ENCODE peak calls at places on chromosomes 16 and 17, in four cellular contexts. U is heart right ventricle, M is prostate gland, Y is endothelial cell of umbilical vein. Q is an unnamed sample.

GRCh38 chr16:74450967-74451760 is 29.9 kb upstream of the CLEC18B start:
- DNase-seq in U (no peak), M (no peak), Y (no peak), Q (no peak)

GRCh38 chr16:87317766-87318121 is 552 bp upstream of the C16orf95 start:
- DNase-seq in U (peak; percentile 16), M (no peak), Y (no peak), Q (peak; percentile 65)

GRCh38 chr16:563072-563644 is 3.0 kb downstream of the PRR35 start:
- DNase-seq in M (no peak), Y (no peak), U (no peak), Q (no peak)

GRCh38 chr17:74960739-74961342 is 11.7 kb downstream of the HID1 start:
- DNase-seq in U (no peak), M (no peak), Y (no peak), Q (peak; percentile 26)

GRCh38 chr17:45977976-45978626 is 20.9 kb upstream of the STH start:
- DNase-seq in Y (no peak), U (no peak), M (no peak), Q (no peak)

GRCh38 chr17:78933025-78933958 is 8.1 kb upstream of the TIMP2 start:
- DNase-seq in U (no peak), M (no peak), Y (peak; percentile 95), Q (peak; percentile 69)

GRCh38 chr16:64416232-64417010 is 705.4 kb downstream of the CDH11 start:
- DNase-seq in U (no peak), Y (peak; percentile 64), M (no peak), Q (no peak)

GRCh38 chr17:82648761-82649474 is 674 bp upstream of the WDR45B start:
- DNase-seq in Y (no peak), U (peak; percentile 66), M (peak; percentile 49), Q (peak; percentile 67)

GRCh38 chr16:592518-593306 is 2.8 kb downstream of the RAB40C start:
- DNase-seq in M (peak; percentile 89), Y (no peak), U (no peak), Q (no peak)

GRCh38 chr16:12964466-12964865 is 63.1 kb downstream of the SHISA9 start:
- DNase-seq in U (no peak), M (no peak), Y (no peak), Q (no peak)
- H3K27me3 ChIP-seq in U (no peaks in the 10 kb centered on the region), M (no peaks in the 10 kb centered on the region), Y (no peaks in the 10 kb centered on the region), Q (no peaks in the 10 kb centered on the region)

DNA sequence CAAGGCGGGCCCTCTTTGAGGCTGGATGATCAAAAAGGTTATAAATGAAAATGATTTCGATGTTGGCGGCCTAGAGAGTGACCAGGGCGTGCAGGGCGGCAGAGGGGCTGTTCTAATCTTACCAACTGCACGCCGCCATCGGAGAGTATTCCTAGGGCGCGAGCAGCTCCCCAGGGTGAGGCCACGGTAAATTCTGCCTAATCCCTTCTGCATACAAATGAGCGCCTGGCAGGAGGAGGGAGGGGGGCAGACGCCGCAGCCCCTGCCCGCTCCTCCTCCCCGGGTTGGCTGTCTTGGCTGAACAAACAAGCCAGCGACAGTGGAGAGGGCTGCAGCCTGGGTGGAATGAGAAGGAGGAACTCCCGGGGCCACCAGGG is 183.5 kb downstream of the C16orf78 start:
- DNase-seq in Y (no peak), U (no peak), M (no peak), Q (no peak)
- H3K4me3 ChIP-seq in Y (no peak overlapping the region), U (no peak overlapping the region), M (no peak overlapping the region), Q (no peak overlapping the region)

GRCh38 chr17:44673893-44674292 is 15.7 kb downstream of the CCDC43 start:
- DNase-seq in U (no peak), M (no peak), Y (no peak), Q (no peak)

GRCh38 chr17:44677136-44677535 is 12.4 kb downstream of the CCDC43 start:
- DNase-seq in U (no peak), Y (peak; percentile 74), M (no peak), Q (no peak)

GRCh38 chr17:44672479-44673093 is 16.3 kb downstream of the MEIOC start:
- DNase-seq in M (no peak), Y (peak; percentile 44), U (no peak), Q (no peak)
- H3K27ac ChIP-seq in M (no peak overlapping the region), Y (no peak overlapping the region), U (no peak overlapping the region), Q (no peak overlapping the region)

GRCh38 chr17:76138234-76138895 is 2.7 kb downstream of the FOXJ1 start:
- DNase-seq in U (no peak), Y (no peak), M (no peak), Q (no peak)
- H3K27me3 ChIP-seq in U (peaks cover 72% of the 10 kb centered on the region), Y (peaks cover 26% of the 10 kb centered on the region), M (peaks cover 3% of the 10 kb centered on the region), Q (peaks cover 4% of the 10 kb centered on the region)

GRCh38 chr17:63701477-63702222 is 1.7 kb upstream of the LIMD2 start:
- DNase-seq in U (no peak), Y (no peak), M (no peak), Q (peak; percentile 91)
- H3K4me3 ChIP-seq in U (peak overlapping the region; percentile 52), Y (peak overlapping the region; percentile 7), M (peak overlapping the region; percentile 64), Q (peak overlapping the region; percentile 77)

DNA sequence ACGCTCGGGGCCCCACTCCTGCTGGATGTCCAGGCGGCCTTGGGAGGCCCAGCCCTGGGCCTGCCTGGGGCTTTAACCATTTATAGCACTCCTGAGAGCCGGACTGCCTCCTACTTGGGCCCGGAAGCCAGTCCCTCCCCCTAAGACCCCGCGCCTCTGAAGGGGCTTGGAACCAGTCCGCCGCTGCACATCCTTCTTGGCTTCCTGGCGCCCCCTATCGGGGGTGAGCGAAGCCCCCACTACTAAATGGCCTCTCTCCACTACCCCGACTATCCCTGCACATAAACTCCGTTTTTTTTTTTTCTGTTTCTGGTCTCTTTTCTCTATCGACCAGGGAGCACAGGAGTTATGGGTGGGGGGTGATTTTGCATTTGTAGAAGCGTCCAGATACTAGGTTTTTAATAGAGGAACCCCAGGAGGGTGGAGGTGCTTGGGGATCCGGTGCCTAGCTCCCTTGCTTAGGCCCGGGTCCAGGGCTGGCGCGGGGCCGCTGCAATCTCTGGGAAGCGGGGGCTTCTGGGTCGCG is 633 bp upstream of the NOL3 start:
- DNase-seq in M (no peak), Y (peak; percentile 35), U (no peak), Q (no peak)
- H3K27ac ChIP-seq in M (peak overlapping the region; percentile 93), Y (peak overlapping the region; percentile 41), U (peak overlapping the region; percentile 92), Q (no peak overlapping the region)

GRCh38 chr17:38587193-38587592 is 18.6 kb downstream of the SRCIN1 start:
- DNase-seq in U (no peak), M (no peak), Y (no peak), Q (no peak)
- H3K27me3 ChIP-seq in U (peaks cover 65% of the 10 kb centered on the region), M (no peaks in the 10 kb centered on the region), Y (peaks cover 25% of the 10 kb centered on the region), Q (peaks cover 43% of the 10 kb centered on the region)

DNA sequence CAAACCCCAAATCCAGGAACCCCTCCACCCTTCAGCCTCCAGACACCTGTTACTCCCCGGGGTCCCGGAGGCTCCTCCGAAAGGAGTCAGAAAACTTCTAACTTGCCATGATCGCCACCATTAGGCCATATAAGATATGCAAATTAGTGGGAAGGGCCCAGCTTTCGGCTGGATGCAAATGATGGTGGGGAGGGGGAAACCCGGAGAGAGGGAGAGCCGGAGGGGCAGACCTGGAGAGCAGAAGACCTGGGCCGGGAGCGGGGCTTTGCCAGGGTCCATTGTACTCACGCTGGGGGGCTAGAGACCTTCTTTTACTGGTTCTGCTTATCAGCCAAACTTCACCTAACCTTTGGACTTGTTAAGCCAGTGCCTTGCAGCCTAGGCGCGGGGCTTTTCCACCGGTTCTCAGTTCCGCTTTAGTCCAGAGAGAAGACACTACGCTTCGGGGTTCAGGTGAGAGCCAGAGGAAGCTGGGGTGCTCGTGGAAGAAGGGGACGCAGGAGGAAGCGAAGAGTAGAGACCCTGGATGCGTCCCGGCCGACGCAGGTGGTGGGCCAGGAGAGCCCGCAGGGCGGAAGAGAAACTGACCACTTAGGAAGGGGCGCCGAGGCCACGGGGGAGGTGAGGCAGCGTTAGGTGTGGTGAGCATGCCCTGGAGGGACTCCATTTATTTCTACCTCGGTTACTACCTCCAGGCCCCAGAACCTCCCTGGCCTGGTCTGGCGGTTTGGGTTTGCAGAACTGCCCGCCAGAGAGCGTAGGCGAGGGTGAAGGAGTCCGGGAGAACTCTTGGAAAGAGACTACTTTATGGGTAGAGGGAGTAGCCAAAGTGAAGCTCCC is at the start of gene HNF1B:
- DNase-seq in U (no peak), M (peak; percentile 74), Y (no peak), Q (no peak)
- H3K4me3 ChIP-seq in U (peak within 1 kb of the TSS; percentile 39), M (peak within 1 kb of the TSS; percentile 35), Y (no peak within 1 kb of the TSS), Q (no peak within 1 kb of the TSS)

GRCh38 chr16:27333104-27333503 is 19.3 kb downstream of the IL4R start:
- DNase-seq in Y (no peak), U (no peak), M (no peak), Q (no peak)

GRCh38 chr16:27335349-27336052 is 21.7 kb downstream of the IL4R start:
- DNase-seq in Y (peak; percentile 44), M (no peak), U (no peak), Q (no peak)

GRCh38 chr16:27334874-27335273 is 21.1 kb downstream of the IL4R start:
- DNase-seq in U (no peak), M (no peak), Y (no peak), Q (no peak)

GRCh38 chr16:27333549-27333948 is 19.8 kb downstream of the IL4R start:
- DNase-seq in U (no peak), Y (no peak), M (no peak), Q (no peak)

DNA sequence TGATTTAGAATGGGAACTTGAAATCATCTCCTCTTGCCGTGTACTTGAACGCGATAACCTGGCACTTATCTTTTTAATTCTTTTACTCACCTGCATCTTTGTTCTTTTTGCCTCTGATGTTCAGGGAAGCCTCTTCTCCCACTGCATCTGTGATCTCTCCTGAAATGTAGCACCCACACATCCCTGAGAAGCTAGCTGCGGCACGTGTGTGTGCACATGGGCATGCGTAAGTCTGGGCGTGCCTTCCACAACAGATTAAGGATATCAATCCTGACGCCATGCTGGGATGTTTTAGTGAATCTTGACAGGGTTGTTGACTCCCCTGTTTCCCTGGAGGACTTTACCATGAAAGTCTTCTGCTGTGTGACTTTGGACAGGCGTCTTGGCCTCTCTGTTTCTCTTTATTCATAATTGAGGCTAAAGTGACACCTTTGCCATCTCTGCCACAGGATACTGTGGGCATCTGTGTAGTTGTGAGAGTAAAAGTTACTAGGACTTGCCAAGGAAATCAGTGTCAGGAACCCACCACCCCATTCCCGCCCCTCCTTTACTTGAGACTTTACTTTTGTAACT is 20.5 kb downstream of the IL4R start:
- DNase-seq in M (no peak), U (no peak), Y (no peak), Q (no peak)
- H3K27ac ChIP-seq in M (no peak overlapping the region), U (no peak overlapping the region), Y (no peak overlapping the region), Q (no peak overlapping the region)

Q was measured in CD4-positive, alpha-beta memory T cell.